ENCODE peak calls at places on chromosomes 1 and 21, in four cellular contexts. N is HuH-7.5, A is neural crest cell, S is uterus. K is an unnamed sample.

GRCh38 chr1:220189750-220190347 is 82.4 kb downstream of the RAB3GAP2 start:
- DNase-seq in N (no peak), A (no peak), S (no peak), K (no peak)

GRCh38 chr1:11779715-11780379 is 17.9 kb downstream of the C1orf167 start:
- DNase-seq in N (no peak), A (no peak), S (no peak), K (no peak)

GRCh38 chr1:150484431-150484830 is 2.8 kb upstream of the TARS2 start:
- DNase-seq in N (no peak), A (no peak), S (no peak), K (no peak)

GRCh38 chr1:167342846-167343245 is 122.2 kb downstream of the POU2F1 start:
- DNase-seq in N (no peak), A (no peak), S (no peak), K (no peak)

GRCh38 chr1:230572121-230573083 is 69.9 kb upstream of the COG2 start:
- DNase-seq in N (peak; percentile 22), A (no peak), S (no peak), K (no peak)

GRCh38 chr1:224312025-224312424 is 17.9 kb downstream of the NVL start:
- DNase-seq in N (no peak), A (no peak), S (no peak), K (no peak)

GRCh38 chr1:235648407-235648907 is 1.1 kb downstream of the GNG4 start:
- DNase-seq in N (no peak), A (no peak), S (no peak), K (no peak)

GRCh38 chr1:39102537-39103320 is 76.6 kb downstream of the NDUFS5 start:
- DNase-seq in N (peak; percentile 69), A (peak; percentile 31), S (no peak), K (no peak)

GRCh38 chr1:186442651-186443114 is 18.2 kb downstream of the PDC start:
- DNase-seq in N (no peak), A (no peak), S (no peak), K (no peak)

GRCh38 chr1:12019858-12020509 is 686 bp downstream of the MIIP start:
- DNase-seq in N (no peak), A (no peak), S (no peak), K (no peak)

GRCh38 chr21:38359835-38360234 is 103.0 kb downstream of the KCNJ15 start:
- DNase-seq in N (no peak), A (no peak), S (no peak), K (no peak)

GRCh38 chr1:31750858-31751638 is 13.1 kb downstream of the ADGRB2 start:
- DNase-seq in N (no peak), A (no peak), S (no peak), K (no peak)

GRCh38 chr21:44930543-44930981 is 9.3 kb upstream of the SLX9 start:
- DNase-seq in N (no peak), A (no peak), S (no peak), K (no peak)

GRCh38 chr1:180982424-180982823 is 40.2 kb downstream of the STX6 start:
- DNase-seq in N (no peak), A (no peak), S (no peak), K (no peak)

GRCh38 chr1:160061376-160062100 is 8.4 kb downstream of the KCNJ10 start:
- DNase-seq in N (no peak), A (peak; percentile 20), S (no peak), K (no peak)

GRCh38 chr1:67335451-67335850 is 27.8 kb downstream of the IL12RB2 start:
- DNase-seq in N (no peak), A (no peak), S (no peak), K (no peak)

GRCh38 chr1:96741335-96741734 is 19.8 kb downstream of the PTBP2 start:
- DNase-seq in N (no peak), A (no peak), S (no peak), K (no peak)

GRCh38 chr1:203342192-203342940 is 8.6 kb downstream of the FMOD start:
- DNase-seq in N (peak; percentile 82), A (peak; percentile 72), S (peak; percentile 47), K (no peak)